ENCODE peak calls at places on chromosomes 12 and 14, in nine cellular contexts. W is Karpas-422; B is fibroblast of lung; H is CD8-positive, alpha-beta T cell; C is tibial nerve; V is Peyer's patch; S is Panc1; N is sigmoid colon; F is heart right ventricle. O is an unnamed sample. For H3K36me3, the result is how much of the 10 kb centered on the place peaks cover.

GRCh38 chr12:113273053-113273725 is 51.9 kb downstream of the TPCN1 start:
- DNase-seq in C (no peak), F (no peak), S (no peak), N (no peak), H (no peak), B (peak), W (no peak), V (peak), O (no peak)

GRCh38 chr12:132761032-132761910 is at the start of gene ANKLE2:
- DNase-seq in C (peak), H (peak), F (peak), V (peak), B (peak), W (peak), N (peak), S (no peak), O (peak)

GRCh38 chr14:89185919-89186849 is 230.8 kb downstream of the FOXN3 start:
- DNase-seq in N (no peak), S (no peak), C (no peak), V (peak), H (no peak), B (peak), F (no peak), W (no peak), O (no peak)

GRCh38 chr14:75871181-75871880 is 110.5 kb downstream of the TGFB3 start:
- DNase-seq in N (no peak), B (peak), C (no peak), V (no peak), S (no peak), W (no peak), H (no peak), F (no peak), O (no peak)

GRCh38 chr14:24297190-24297964 is 2.2 kb downstream of the DHRS1 start:
- DNase-seq in W (no peak), B (no peak), F (no peak), N (no peak), S (no peak), V (no peak), H (no peak), C (no peak), O (no peak)

GRCh38 chr12:130873825-130874224 is 2.0 kb downstream of the RAN start:
- DNase-seq in B (no peak), S (no peak), H (no peak), C (no peak), F (no peak), V (no peak), W (no peak), N (no peak), O (no peak)

GRCh38 chr14:101834387-101835165 is 73.1 kb downstream of the PPP2R5C start:
- DNase-seq in W (no peak), B (peak), S (no peak), H (no peak), N (no peak), V (no peak), C (no peak), F (no peak), O (no peak)

GRCh38 chr12:9947674-9948073 is 15.5 kb upstream of the CLEC2A start:
- DNase-seq in N (no peak), S (no peak), V (no peak), F (no peak), H (no peak), C (no peak), W (no peak), B (no peak), O (no peak)

GRCh38 chr14:101961011-101961721 is 3.2 kb upstream of the DYNC1H1 start:
- DNase-seq in C (peak), H (peak), W (peak), N (peak), B (peak), V (peak), F (peak), S (peak), O (peak)

GRCh38 chr12:6020930-6021329 is 75.9 kb upstream of the ANO2 start:
- DNase-seq in F (no peak), V (no peak), N (no peak), C (no peak), W (no peak), S (no peak), B (no peak), H (no peak), O (no peak)

GRCh38 chr12:30755395-30755762 is 628 bp upstream of the CAPRIN2 start:
- DNase-seq in C (no peak), N (no peak), F (no peak), H (no peak), V (no peak), W (no peak), S (no peak), B (no peak), O (no peak)

GRCh38 chr14:77622562-77622961 is 6.1 kb upstream of the SPTLC2 start:
- DNase-seq in W (no peak), S (no peak), F (no peak), V (peak), N (no peak), C (no peak), H (no peak), B (no peak), O (no peak)

GRCh38 chr14:77620222-77620865 is 3.9 kb upstream of the SPTLC2 start:
- DNase-seq in F (no peak), C (no peak), H (no peak), B (no peak), S (no peak), V (no peak), N (no peak), W (no peak), O (no peak)

GRCh38 chr14:77625360-77625759 is 8.9 kb upstream of the SPTLC2 start:
- DNase-seq in N (no peak), W (no peak), F (no peak), H (no peak), S (no peak), B (no peak), C (no peak), V (no peak), O (no peak)

GRCh38 chr14:77618381-77618780 is 1.9 kb upstream of the SPTLC2 start:
- DNase-seq in B (no peak), V (no peak), F (no peak), C (no peak), W (no peak), H (no peak), S (no peak), N (no peak), O (no peak)

GRCh38 chr14:77623201-77623600 is 6.8 kb upstream of the SPTLC2 start:
- DNase-seq in H (no peak), N (no peak), S (no peak), C (no peak), F (peak), B (no peak), V (no peak), W (no peak), O (no peak)
- H3K4me3 ChIP-seq in H (no peak), N (no peak), S (no peak), C (no peak), F (no peak), B (no peak), V (no peak), W (no peak), O (no peak)

DNA sequence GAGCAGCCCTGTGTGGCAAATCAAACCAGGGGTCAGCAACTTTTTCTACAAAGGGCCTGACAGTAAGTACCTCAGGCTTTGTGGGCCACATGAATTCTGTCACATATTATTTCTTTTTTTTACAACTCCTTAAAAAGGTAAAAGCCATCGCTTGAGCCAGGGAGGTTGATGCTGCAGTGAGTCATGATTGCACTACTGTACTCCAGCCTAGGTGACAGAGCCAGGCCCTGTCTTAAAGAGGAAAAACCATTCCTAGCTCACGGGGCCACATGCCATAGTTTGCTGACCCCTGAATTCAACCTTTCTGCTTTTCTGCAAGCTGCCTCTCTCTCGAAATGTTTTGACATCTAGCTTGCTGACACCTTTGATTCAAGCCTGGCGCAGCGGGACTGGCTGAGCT is 55.1 kb upstream of the CORO1C start:
- DNase-seq in B (no peak), F (no peak), W (no peak), C (no peak), H (no peak), S (no peak), N (no peak), V (no peak), O (no peak)
- H3K27ac ChIP-seq in B (no peak), F (peak), W (no peak), C (no peak), H (no peak), S (no peak), N (peak), V (no peak), O (no peak)

DNA sequence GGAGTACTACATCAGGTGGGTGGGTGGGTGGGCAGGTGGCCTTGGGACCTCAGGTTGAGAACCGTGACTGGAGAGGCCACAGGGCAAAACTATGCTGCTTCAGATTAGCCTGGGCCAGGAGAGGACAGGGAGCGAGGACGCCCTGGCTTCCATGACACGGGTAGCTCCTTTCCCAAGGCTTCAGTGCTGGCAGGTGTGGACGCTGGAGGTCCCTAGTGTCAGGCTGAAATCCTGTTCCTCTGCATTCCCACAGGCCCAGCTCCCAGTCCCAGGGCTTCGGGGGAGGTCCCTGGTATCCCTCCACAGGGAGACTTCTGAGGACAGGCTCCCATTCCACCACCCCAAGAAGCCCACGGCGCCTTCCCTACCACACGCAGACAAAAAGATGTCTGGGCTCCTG is 31.6 kb downstream of the CCDC92 start:
- DNase-seq in V (no peak), C (no peak), H (no peak), F (no peak), B (no peak), S (no peak), W (no peak), N (no peak), O (no peak)
- H3K36me3 ChIP-seq in V (under half), C (under half), H (under half), F (under half), B (under half), S (under half), W (under half), N (half or more), O (under half)

GRCh38 chr12:116261525-116262100 is 15.9 kb downstream of the MED13L start:
- DNase-seq in W (no peak), S (no peak), C (no peak), V (no peak), B (no peak), N (no peak), H (no peak), F (no peak), O (no peak)
- H3K4me3 ChIP-seq in W (no peak), S (no peak), C (no peak), V (no peak), B (no peak), N (peak), H (no peak), F (no peak), O (no peak)

GRCh38 chr14:94752575-94752974 is 17.3 kb downstream of the GSC start:
- DNase-seq in W (no peak), H (no peak), F (peak), N (peak), S (no peak), B (no peak), C (no peak), V (no peak), O (no peak)

GRCh38 chr14:94753067-94753466 is 16.8 kb downstream of the GSC start:
- DNase-seq in V (no peak), C (no peak), B (no peak), N (peak), H (no peak), W (no peak), S (no peak), F (peak), O (no peak)

GRCh38 chr14:94756310-94756709 is 13.6 kb downstream of the GSC start:
- DNase-seq in S (no peak), H (no peak), B (no peak), C (no peak), N (no peak), F (no peak), V (no peak), W (no peak), O (no peak)

GRCh38 chr14:94751956-94752355 is 18.0 kb downstream of the GSC start:
- DNase-seq in S (no peak), F (no peak), H (no peak), C (no peak), N (peak), B (no peak), V (no peak), W (no peak), O (no peak)

GRCh38 chr14:94754391-94754942 is 15.4 kb downstream of the GSC start:
- DNase-seq in N (peak), F (no peak), S (no peak), W (no peak), V (no peak), B (no peak), C (no peak), H (no peak), O (no peak)
- H3K27ac ChIP-seq in N (no peak), F (no peak), S (no peak), W (no peak), V (no peak), B (no peak), C (no peak), H (no peak), O (no peak)